ENCODE peak calls at places on chromosomes 16 and 17, in five cellular contexts. Z is IMR-90, P is ovary, R is A549, X is prostate gland. N is an unnamed sample.
A peak's percentile ranks its signal among the peaks of the same experiment; 100 is the strongest.

GRCh38 chr17:46818319-46818928 is at the start of gene WNT3:
- DNase-seq in R (no peak), P (no peak), X (no peak), Z (no peak), N (no peak)

GRCh38 chr17:81601525-81602120 is 35.3 kb downstream of the NPLOC4 start:
- DNase-seq in Z (peak; percentile 78), P (peak; percentile 28), X (peak; percentile 52), R (peak; percentile 80), N (no peak)

GRCh38 chr17:55641559-55642160 is 81.0 kb downstream of the TMEM100 start:
- DNase-seq in R (peak; percentile 20), Z (peak; percentile 63), P (peak; percentile 83), X (peak; percentile 41), N (peak; percentile 90)

GRCh38 chr17:63641678-63642077 is 19.5 kb downstream of the MAP3K3 start:
- DNase-seq in X (no peak), P (no peak), Z (no peak), R (no peak), N (no peak)

GRCh38 chr17:29958947-29959657 is 17.7 kb downstream of the EFCAB5 start:
- DNase-seq in Z (peak; percentile 49), R (no peak), X (no peak), P (no peak), N (no peak)

GRCh38 chr17:64920026-64920418 is 744 bp upstream of the LRRC37A3 start:
- DNase-seq in X (no peak), R (no peak), P (no peak), Z (no peak), N (no peak)

GRCh38 chr17:29867643-29868181 is 62.3 kb downstream of the SSH2 start:
- DNase-seq in P (no peak), Z (no peak), R (no peak), X (no peak), N (no peak)

GRCh38 chr17:13113821-13114525 is 96.1 kb upstream of the ELAC2 start:
- DNase-seq in Z (no peak), P (no peak), R (no peak), X (no peak), N (no peak)

GRCh38 chr17:77089118-77089477 is 51.7 kb upstream of the SEC14L1 start:
- DNase-seq in P (no peak), Z (no peak), R (no peak), X (no peak), N (no peak)

GRCh38 chr16:50467943-50468748 is 80.0 kb upstream of the NKD1 start:
- DNase-seq in R (no peak), X (no peak), P (peak; percentile 24), Z (no peak), N (peak; percentile 62)

GRCh38 chr17:42041619-42042018 is 8.8 kb downstream of the C17orf113 start:
- DNase-seq in Z (no peak), P (no peak), R (no peak), X (no peak), N (no peak)

GRCh38 chr17:82376042-82376730 is 4.6 kb downstream of the UTS2R start:
- DNase-seq in X (no peak), Z (no peak), R (no peak), P (no peak), N (no peak)

GRCh38 chr17:15454328-15454727 is 13.1 kb downstream of the CDRT4 start:
- DNase-seq in Z (no peak), X (no peak), P (no peak), R (no peak), N (peak; percentile 15)

GRCh38 chr16:28984619-28985135 is at the start of gene LAT:
- DNase-seq in X (no peak), P (no peak), Z (no peak), R (no peak), N (no peak)

GRCh38 chr17:65225061-65225460 is 87.9 kb downstream of the RGS9 start:
- DNase-seq in Z (no peak), R (no peak), P (no peak), X (no peak), N (no peak)

GRCh38 chr17:80362428-80363119 is 52.4 kb upstream of the ENDOV start:
- DNase-seq in R (no peak), Z (peak; percentile 83), P (peak; percentile 62), X (no peak), N (peak; percentile 64)

GRCh38 chr16:58127033-58127556 is 2.1 kb downstream of the CFAP20 start:
- DNase-seq in Z (peak; percentile 43), P (no peak), R (no peak), X (no peak), N (no peak)

GRCh38 chr17:80294210-80294609 is 33.6 kb downstream of the RNF213 start:
- DNase-seq in P (no peak), R (no peak), X (no peak), Z (no peak), N (no peak)

GRCh38 chr17:32870969-32871368 is 6.0 kb downstream of the MYO1D start:
- DNase-seq in Z (no peak), P (no peak), X (no peak), R (no peak), N (no peak)

GRCh38 chr17:19418312-19418992 is 7.4 kb downstream of the RNF112 start:
- DNase-seq in P (no peak), Z (peak; percentile 62), X (no peak), R (no peak), N (no peak)

GRCh38 chr17:58388302-58389190 is 28.8 kb downstream of the RNF43 start:
- DNase-seq in P (no peak), X (no peak), Z (no peak), R (no peak), N (no peak)
- H3K4me1 ChIP-seq in P (no peaks in the 10 kb centered on the region), X (peaks cover 27% of the 10 kb centered on the region), Z (no peaks in the 10 kb centered on the region), R (peaks cover 81% of the 10 kb centered on the region), N (no peaks in the 10 kb centered on the region)

GRCh38 chr16:67673712-67674580 is 7.3 kb downstream of the C16orf86 start:
- DNase-seq in X (no peak), P (peak; percentile 75), Z (no peak), R (no peak), N (peak; percentile 84)
- TF ChIP-seq POLR2A in X (no peak), P (no peak), Z (no peak), R (no peak), N (no peak)

GRCh38 chr17:75634754-75635609 is 1.7 kb downstream of the SMIM5 start:
- DNase-seq in P (no peak), X (no peak), R (no peak), Z (no peak), N (no peak)

GRCh38 chr17:75635610-75636202 is 2.5 kb downstream of the SMIM5 start:
- DNase-seq in X (no peak), P (no peak), Z (no peak), R (no peak), N (no peak)

GRCh38 chr17:75637561-75637960 is 4.3 kb downstream of the SMIM5 start:
- DNase-seq in R (no peak), X (no peak), P (no peak), Z (no peak), N (no peak)

GRCh38 chr17:75637143-75637538 is 3.9 kb downstream of the SMIM5 start:
- DNase-seq in Z (no peak), R (no peak), X (no peak), P (no peak), N (no peak)

DNA sequence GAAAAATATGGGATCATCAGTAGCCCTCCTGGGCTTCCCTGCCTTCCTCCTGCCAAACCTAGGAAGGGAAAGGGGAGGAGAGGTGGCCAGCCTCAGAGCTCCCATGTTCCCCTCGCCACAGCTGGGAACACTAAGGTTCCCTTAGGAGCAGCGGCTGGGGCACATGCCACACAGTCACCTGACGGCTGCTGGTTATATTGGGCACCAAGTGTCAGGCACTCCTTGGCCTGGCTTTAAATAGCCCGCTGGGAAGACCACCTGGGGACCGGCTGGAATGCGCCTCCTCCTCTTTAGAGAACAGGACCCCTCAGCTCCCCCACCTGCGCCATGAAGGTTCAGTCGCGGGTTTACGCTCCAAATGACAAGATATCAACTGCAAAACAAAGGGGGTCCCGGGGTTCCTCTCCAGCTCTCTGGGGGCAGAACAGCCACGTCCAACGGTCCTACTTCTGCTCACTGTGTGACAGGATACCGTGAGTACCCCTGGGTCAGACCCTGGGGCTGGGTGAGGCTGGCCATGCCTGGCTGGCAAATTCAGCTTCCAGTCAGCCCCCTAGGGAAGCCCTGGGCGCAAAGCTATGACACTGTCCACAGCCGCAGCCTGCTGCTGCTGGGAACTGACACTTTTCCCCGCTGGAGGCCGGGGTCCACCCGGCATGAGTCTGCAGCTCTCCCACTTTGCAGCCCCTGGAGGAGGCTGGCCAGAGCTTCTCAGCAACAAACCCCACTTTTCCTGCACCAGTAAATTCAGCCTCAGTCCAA is 3.3 kb downstream of the SMIM5 start:
- DNase-seq in Z (no peak), P (no peak), X (no peak), R (no peak), N (no peak)
- H3K4me1 ChIP-seq in Z (peaks cover 15% of the 10 kb centered on the region), P (peaks cover 8% of the 10 kb centered on the region), X (peaks cover 22% of the 10 kb centered on the region), R (peaks cover 19% of the 10 kb centered on the region), N (peaks cover 32% of the 10 kb centered on the region)

GRCh38 chr17:59377410-59377809 is 46.0 kb downstream of the YPEL2 start:
- DNase-seq in P (no peak), X (no peak), R (no peak), Z (peak; percentile 49), N (peak; percentile 54)

GRCh38 chr17:59378621-59379194 is 47.3 kb downstream of the YPEL2 start:
- DNase-seq in Z (peak; percentile 82), P (no peak), R (no peak), X (no peak), N (peak; percentile 57)

GRCh38 chr17:59381716-59382570 is 50.5 kb downstream of the YPEL2 start:
- DNase-seq in R (no peak), P (no peak), Z (no peak), X (peak; percentile 67), N (peak; percentile 80)

GRCh38 chr17:59383893-59384292 is 52.4 kb downstream of the YPEL2 start:
- DNase-seq in R (no peak), P (no peak), Z (no peak), X (no peak), N (no peak)

DNA sequence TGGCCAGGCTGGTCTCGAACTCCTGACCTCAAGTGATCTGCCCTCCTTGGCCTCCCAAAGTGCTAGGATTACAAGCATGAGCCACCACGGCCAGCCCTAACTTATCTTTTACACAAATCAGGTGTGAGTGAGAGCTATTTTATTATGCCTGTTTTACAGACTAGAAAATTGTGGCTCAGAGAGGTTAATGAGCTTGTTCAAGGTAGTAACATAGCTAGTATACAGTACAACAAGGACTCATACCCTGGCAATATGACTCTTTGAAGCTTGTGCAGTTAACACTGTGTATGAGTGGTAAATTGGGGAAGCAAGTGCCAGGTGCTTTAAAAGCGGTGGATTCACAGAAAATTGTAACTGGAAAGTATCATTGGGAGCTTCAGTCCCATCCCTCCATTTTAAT is 49.0 kb downstream of the YPEL2 start:
- DNase-seq in R (no peak), X (no peak), P (no peak), Z (no peak), N (peak; percentile 24)
- TF ChIP-seq POLR2A in R (no peak), X (no peak), P (no peak), Z (no peak), N (no peak)

GRCh38 chr16:7992616-7993015 is 597.7 kb downstream of the TMEM114 start:
- DNase-seq in Z (no peak), P (no peak), X (no peak), R (no peak), N (no peak)

GRCh38 chr16:7998789-7999453 is 591.4 kb downstream of the TMEM114 start:
- DNase-seq in P (no peak), Z (no peak), R (no peak), X (no peak), N (no peak)

DNA sequence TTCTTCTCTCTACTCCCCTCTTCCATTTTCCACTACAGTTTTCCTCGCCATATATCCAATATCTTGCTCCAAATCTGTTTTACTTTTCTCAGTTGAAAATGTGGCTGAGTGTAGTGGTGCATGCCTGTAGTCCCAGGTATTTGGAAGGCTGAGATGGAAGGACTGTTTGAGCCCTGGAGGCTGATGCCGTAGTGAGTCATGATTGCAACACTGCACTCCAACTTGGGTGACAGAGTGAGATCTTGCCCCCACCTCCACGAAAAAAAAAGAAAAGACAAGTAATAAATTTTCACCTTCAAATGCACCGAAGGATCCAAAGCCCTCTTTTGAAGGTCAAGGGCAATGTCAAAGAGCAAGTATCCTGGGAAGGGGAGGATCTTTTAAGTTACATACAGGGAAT is 592.3 kb downstream of the TMEM114 start:
- DNase-seq in Z (no peak), X (no peak), P (no peak), R (no peak), N (no peak)
- H3K4me1 ChIP-seq in Z (no peaks in the 10 kb centered on the region), X (no peaks in the 10 kb centered on the region), P (no peaks in the 10 kb centered on the region), R (no peaks in the 10 kb centered on the region), N (no peaks in the 10 kb centered on the region)

N was measured in sigmoid colon.